ENCODE peak calls at places on chromosomes 13 and 19, in nine cellular contexts. N is osteocyte, I is T-helper 9 cell, S is AG04449, D is endothelial cell, T is brain microvascular endothelial cell, H is stomach, M is iPS-NIHi11, R is PC-9. Q is an unnamed sample.

GRCh38 chr19:19460258-19460731 is 54.8 kb downstream of the GATAD2A start:
- DNase-seq in M (no peak), S (no peak), N (no peak), R (no peak), H (no peak), I (peak), D (no peak), T (no peak), Q (no peak)

GRCh38 chr19:51915324-51915867 is 10.6 kb upstream of the ZNF649 start:
- DNase-seq in S (no peak), I (no peak), T (no peak), R (no peak), N (no peak), D (no peak), M (no peak), H (no peak), Q (no peak)

GRCh38 chr19:46601318-46602224 is at the start of gene CALM3:
- DNase-seq in D (no peak), T (no peak), N (no peak), H (no peak), I (no peak), M (peak), R (no peak), S (no peak), Q (peak)

GRCh38 chr19:51470966-51471365 is 7.4 kb upstream of the CEACAM18 start:
- DNase-seq in S (no peak), D (no peak), T (no peak), M (no peak), N (no peak), H (no peak), I (no peak), R (no peak), Q (no peak)

GRCh38 chr13:112697756-112698655 is 8.2 kb downstream of the ATP11A start:
- DNase-seq in R (no peak), S (no peak), H (peak), I (no peak), T (no peak), D (no peak), N (no peak), M (no peak), Q (no peak)

GRCh38 chr13:32511482-32511881 is 27.1 kb downstream of the N4BP2L2 start:
- DNase-seq in M (no peak), N (no peak), R (no peak), S (no peak), H (no peak), I (no peak), T (no peak), D (no peak), Q (no peak)

GRCh38 chr19:52963229-52963760 is 614 bp upstream of the ZNF816 start:
- DNase-seq in D (peak), I (no peak), M (peak), R (no peak), T (no peak), N (no peak), H (no peak), S (no peak), Q (peak)

GRCh38 chr19:13396256-13397080 is 109.8 kb downstream of the CACNA1A start:
- DNase-seq in H (no peak), M (peak), N (no peak), S (no peak), R (no peak), T (peak), I (no peak), D (peak), Q (peak)

GRCh38 chr19:18586311-18586710 is 2.3 kb upstream of the REX1BD start:
- DNase-seq in H (no peak), S (no peak), T (no peak), N (no peak), I (no peak), D (no peak), M (no peak), R (no peak), Q (no peak)

GRCh38 chr13:28423010-28423409 is 71.9 kb downstream of the FLT1 start:
- DNase-seq in D (no peak), S (no peak), I (no peak), N (no peak), T (no peak), H (no peak), M (no peak), R (no peak), Q (no peak)

GRCh38 chr19:46613525-46613924 is 11.4 kb downstream of the PTGIR start:
- DNase-seq in H (no peak), R (no peak), D (no peak), M (peak), S (no peak), I (no peak), T (no peak), N (no peak), Q (no peak)

GRCh38 chr13:35894636-35895035 is 236.5 kb downstream of the DCLK1 start:
- DNase-seq in I (no peak), H (no peak), T (no peak), D (no peak), N (no peak), R (no peak), M (no peak), S (no peak), Q (no peak)

GRCh38 chr13:21039097-21039800 is 22.1 kb downstream of the LATS2 start:
- DNase-seq in M (no peak), I (no peak), N (peak), R (no peak), T (no peak), S (no peak), D (no peak), H (no peak), Q (no peak)

GRCh38 chr19:3737487-3738205 is 23.8 kb downstream of the APBA3 start:
- DNase-seq in N (no peak), H (no peak), T (no peak), S (no peak), I (no peak), M (no peak), D (no peak), R (no peak), Q (no peak)

GRCh38 chr13:108828053-108828806 is 198.8 kb downstream of the MYO16 start:
- DNase-seq in N (no peak), R (no peak), T (no peak), M (no peak), H (peak), I (no peak), S (no peak), D (no peak), Q (no peak)

GRCh38 chr19:31616031-31616430 is 266.8 kb upstream of the TSHZ3 start:
- DNase-seq in S (no peak), R (no peak), M (no peak), H (no peak), I (no peak), N (no peak), T (no peak), D (no peak), Q (no peak)

GRCh38 chr13:49371943-49372636 is 71.8 kb downstream of the CAB39L start:
- DNase-seq in M (no peak), N (no peak), H (no peak), I (no peak), R (peak), D (no peak), T (no peak), S (no peak), Q (no peak)

GRCh38 chr13:44810067-44810840 is 179.0 kb downstream of the NUFIP1 start:
- DNase-seq in S (no peak), R (no peak), D (no peak), M (no peak), N (no peak), I (no peak), H (peak), T (peak), Q (no peak)

Q was measured in D341Med.